ENCODE peak calls at places on chromosomes 7 and 10, in seven cellular contexts. S, R, U, O, L, N and E are unnamed samples.

GRCh38 chr10:76251773-76252617 is 820.6 kb downstream of the LRMDA start:
- DNase-seq in S (no peak), R (no peak), U (no peak), O (no peak), L (no peak), N (no peak), E (no peak)

GRCh38 chr10:102645741-102646609 is 1.7 kb downstream of the TRIM8 start:
- DNase-seq in S (peak; percentile 100), R (peak; percentile 98), U (peak; percentile 90), O (peak; percentile 89), L (peak; percentile 84), N (peak; percentile 80), E (peak; percentile 90)

GRCh38 chr7:24722386-24723177 is 34.7 kb downstream of the GSDME start:
- DNase-seq in S (peak; percentile 29), R (peak; percentile 53), U (no peak), O (no peak), L (no peak), N (no peak), E (no peak)

GRCh38 chr10:72690071-72690755 is 1.7 kb upstream of the MCU start:
- DNase-seq in S (peak; percentile 27), R (no peak), U (no peak), O (no peak), L (no peak), N (no peak), E (no peak)

GRCh38 chr10:30806824-30807223 is 177.3 kb upstream of the LYZL2 start:
- DNase-seq in S (no peak), R (no peak), U (no peak), O (no peak), L (no peak), N (no peak), E (no peak)

GRCh38 chr7:151700621-151701185 is 176.2 kb downstream of the PRKAG2 start:
- DNase-seq in S (peak; percentile 58), R (no peak), U (no peak), O (peak; percentile 13), L (no peak), N (no peak), E (peak; percentile 28)

GRCh38 chr7:55557666-55558188 is 14.6 kb downstream of the VOPP1 start:
- DNase-seq in S (no peak), R (no peak), U (no peak), O (no peak), L (no peak), N (peak; percentile 71), E (no peak)

GRCh38 chr7:129422727-129423126 is 11.5 kb upstream of the STRIP2 start:
- DNase-seq in S (no peak), R (no peak), U (no peak), O (no peak), L (no peak), N (no peak), E (peak; percentile 56)

GRCh38 chr10:93225938-93226337 is 152.2 kb downstream of the CYP26A1 start:
- DNase-seq in S (no peak), R (no peak), U (no peak), O (no peak), L (no peak), N (no peak), E (no peak)

GRCh38 chr10:85542149-85542548 is 824.4 kb downstream of the GRID1 start:
- DNase-seq in S (no peak), R (no peak), U (no peak), O (no peak), L (no peak), N (no peak), E (no peak)

GRCh38 chr10:102230264-102230860 is 4.3 kb downstream of the ELOVL3 start:
- DNase-seq in S (peak; percentile 80), R (no peak), U (peak; percentile 25), O (peak; percentile 31), L (peak; percentile 60), N (no peak), E (peak; percentile 81)

GRCh38 chr7:55063633-55064032 is 44.8 kb downstream of the EGFR start:
- DNase-seq in S (no peak), R (no peak), U (no peak), O (no peak), L (no peak), N (no peak), E (no peak)

GRCh38 chr10:23927926-23928325 is 281.0 kb upstream of the KIAA1217 start:
- DNase-seq in S (peak; percentile 78), R (no peak), U (peak; percentile 24), O (no peak), L (no peak), N (no peak), E (peak; percentile 13)

GRCh38 chr10:100000109-100000502 is 9.6 kb downstream of the DNMBP start:
- DNase-seq in S (no peak), R (no peak), U (no peak), O (no peak), L (no peak), N (no peak), E (no peak)

GRCh38 chr10:61248013-61248412 is 205.2 kb downstream of the TMEM26 start:
- DNase-seq in S (no peak), R (no peak), U (no peak), O (no peak), L (no peak), N (no peak), E (no peak)

GRCh38 chr7:113321201-113321600 is 202.8 kb upstream of the SMIM30 start:
- DNase-seq in S (no peak), R (no peak), U (no peak), O (no peak), L (no peak), N (no peak), E (no peak)

GRCh38 chr7:24727165-24728120 is 29.8 kb downstream of the GSDME start:
- DNase-seq in S (peak; percentile 33), R (peak; percentile 77), U (no peak), O (no peak), L (no peak), N (peak; percentile 55), E (peak; percentile 54)

GRCh38 chr10:90461437-90462155 is 396.2 kb downstream of the HTR7 start:
- DNase-seq in S (no peak), R (no peak), U (no peak), O (no peak), L (no peak), N (no peak), E (no peak)

GRCh38 chr7:14398531-14398930 is 409.1 kb upstream of the ETV1 start:
- DNase-seq in S (no peak), R (no peak), U (no peak), O (no peak), L (no peak), N (no peak), E (no peak)

GRCh38 chr10:34655286-34656170 is 159.6 kb downstream of the PARD3 start:
- DNase-seq in S (peak; percentile 59), R (no peak), U (peak; percentile 38), O (no peak), L (peak; percentile 43), N (peak; percentile 32), E (no peak)

GRCh38 chr7:38211940-38212339 is 33.9 kb downstream of the STARD3NL start:
- DNase-seq in S (no peak), R (no peak), U (no peak), O (no peak), L (no peak), N (no peak), E (no peak)

GRCh38 chr10:46232084-46232483 is 54.7 kb upstream of the ANTXRL start:
- DNase-seq in S (no peak), R (no peak), U (no peak), O (no peak), L (peak; percentile 3), N (no peak), E (no peak)

GRCh38 chr10:612696-613095 is 76.8 kb downstream of the DIP2C start:
- DNase-seq in S (no peak), R (peak; percentile 61), U (no peak), O (no peak), L (no peak), N (no peak), E (no peak)
- TF ChIP-seq CTCF in S (no peak), R (no peak), U (no peak), O (no peak), L (no peak), N (no peak), E (no peak)

GRCh38 chr10:14385591-14386201 is 55.0 kb upstream of the FRMD4A start:
- DNase-seq in S (no peak), R (no peak), U (no peak), O (no peak), L (no peak), N (no peak), E (no peak)
- TF ChIP-seq CTCF in S (no peak), R (no peak), U (no peak), O (no peak), L (no peak), N (no peak), E (no peak)

DNA sequence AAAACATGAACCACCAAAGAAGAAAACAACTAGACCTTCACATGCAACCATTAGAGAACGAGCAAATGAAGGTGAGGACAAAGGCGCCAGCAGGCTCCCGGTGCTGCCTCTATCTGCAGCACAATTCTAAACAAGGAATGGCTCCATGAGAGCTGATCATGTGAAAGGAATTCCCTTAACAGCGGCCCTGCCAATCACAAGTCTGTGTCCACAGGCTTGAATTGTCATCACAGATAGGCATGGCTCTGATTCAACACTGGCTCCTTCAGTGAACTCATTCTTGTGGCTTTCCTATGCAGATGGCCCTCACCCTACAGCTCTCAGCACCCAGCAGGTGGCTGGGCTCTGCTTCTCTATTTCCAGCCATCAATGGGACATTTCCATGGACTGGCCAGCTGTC is 36.3 kb downstream of the LAMB1 start:
- DNase-seq in S (no peak), R (no peak), U (peak; percentile 68), O (peak; percentile 41), L (no peak), N (no peak), E (no peak)
- TF ChIP-seq CTCF in S (no peak), R (no peak), U (no peak), O (peak; percentile 52), L (no peak), N (no peak), E (no peak)

DNA sequence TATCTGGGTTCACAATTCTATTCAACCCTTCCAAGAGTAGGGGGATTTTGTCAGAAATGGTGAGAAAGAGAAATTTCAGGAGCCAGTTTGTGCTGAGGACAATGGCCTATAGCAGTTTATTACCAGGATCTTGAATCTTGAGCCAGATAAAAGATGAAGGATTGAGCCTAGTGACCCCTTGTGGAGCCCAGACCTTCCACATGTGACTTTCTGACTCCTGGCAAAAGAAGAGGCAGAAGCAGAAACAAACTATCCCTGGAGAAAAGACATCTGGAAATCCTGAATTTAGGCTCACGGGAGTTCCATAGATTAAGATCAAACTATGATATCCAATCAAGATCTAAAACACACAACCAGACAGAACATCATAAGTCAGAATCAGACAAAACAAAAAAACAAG is 60.9 kb upstream of the CHRM2 start:
- DNase-seq in S (no peak), R (no peak), U (no peak), O (no peak), L (no peak), N (no peak), E (no peak)
- TF ChIP-seq CTCF in S (no peak), R (no peak), U (no peak), O (no peak), L (no peak), N (no peak), E (no peak)

GRCh38 chr10:9081253-9081652 is 1026.8 kb downstream of the GATA3 start:
- DNase-seq in S (no peak), R (no peak), U (no peak), O (no peak), L (no peak), N (no peak), E (no peak)

GRCh38 chr10:9076066-9076465 is 1021.6 kb downstream of the GATA3 start:
- DNase-seq in S (no peak), R (no peak), U (no peak), O (no peak), L (no peak), N (no peak), E (no peak)

GRCh38 chr10:9075420-9075819 is 1020.9 kb downstream of the GATA3 start:
- DNase-seq in S (no peak), R (no peak), U (no peak), O (no peak), L (no peak), N (no peak), E (no peak)
- TF ChIP-seq CTCF in S (no peak), R (no peak), U (no peak), O (no peak), L (no peak), N (no peak), E (no peak)